ENCODE peak calls at places on chromosome 2, in four cellular contexts. I, K, Z and A are unnamed samples. For H3K9me3, the result is how much of the 10 kb centered on the place peaks cover.

GRCh38 chr2:163664610-163665009 is 71.2 kb downstream of the FIGN start:
- DNase-seq in I (peak), K (no peak), Z (no peak), A (no peak)

GRCh38 chr2:200962821-200963128 is 685 bp downstream of the ORC2 start:
- DNase-seq in K (no peak), I (no peak), Z (no peak), A (no peak)

GRCh38 chr2:192151848-192152247 is 42.9 kb downstream of the TMEFF2 start:
- DNase-seq in Z (no peak), K (no peak), I (no peak), A (no peak)

GRCh38 chr2:210620456-210620855 is 64.1 kb downstream of the CPS1 start:
- DNase-seq in K (no peak), Z (no peak), I (no peak), A (no peak)

GRCh38 chr2:151999058-151999457 is 99.8 kb downstream of the CACNB4 start:
- DNase-seq in Z (no peak), I (peak), K (peak), A (no peak)

GRCh38 chr2:222572264-222572721 is 83.6 kb downstream of the FARSB start:
- DNase-seq in K (no peak), Z (no peak), I (no peak), A (no peak)

GRCh38 chr2:11067221-11068078 is 87.8 kb upstream of the SLC66A3 start:
- DNase-seq in K (peak), Z (no peak), I (no peak), A (no peak)

GRCh38 chr2:23924589-23925359 is 2.1 kb downstream of the ATAD2B start:
- DNase-seq in Z (no peak), K (no peak), I (no peak), A (no peak)

GRCh38 chr2:228613133-228613532 is 431.6 kb upstream of the SPHKAP start:
- DNase-seq in K (no peak), I (peak), Z (no peak), A (no peak)

GRCh38 chr2:70552501-70553333 is 909 bp downstream of the TGFA start:
- DNase-seq in K (peak), I (no peak), Z (no peak), A (no peak)

GRCh38 chr2:54457326-54458023 is 1.3 kb downstream of the SPTBN1 start:
- DNase-seq in K (peak), I (peak), Z (peak), A (no peak)

GRCh38 chr2:238448031-238448955 is 21.6 kb downstream of the ASB1 start:
- DNase-seq in Z (no peak), I (no peak), K (no peak), A (no peak)

GRCh38 chr2:48162742-48163141 is 256.4 kb upstream of the FBXO11 start:
- DNase-seq in Z (no peak), I (no peak), K (no peak), A (no peak)

GRCh38 chr2:97713296-97714083 is at the start of gene ZAP70:
- DNase-seq in K (no peak), I (no peak), Z (no peak), A (no peak)

GRCh38 chr2:25098056-25098455 is 56.2 kb downstream of the EFR3B start:
- DNase-seq in K (no peak), Z (no peak), I (no peak), A (no peak)

GRCh38 chr2:128608911-128609880 is 290.5 kb upstream of the HS6ST1 start:
- DNase-seq in Z (peak), I (no peak), K (no peak), A (no peak)

DNA sequence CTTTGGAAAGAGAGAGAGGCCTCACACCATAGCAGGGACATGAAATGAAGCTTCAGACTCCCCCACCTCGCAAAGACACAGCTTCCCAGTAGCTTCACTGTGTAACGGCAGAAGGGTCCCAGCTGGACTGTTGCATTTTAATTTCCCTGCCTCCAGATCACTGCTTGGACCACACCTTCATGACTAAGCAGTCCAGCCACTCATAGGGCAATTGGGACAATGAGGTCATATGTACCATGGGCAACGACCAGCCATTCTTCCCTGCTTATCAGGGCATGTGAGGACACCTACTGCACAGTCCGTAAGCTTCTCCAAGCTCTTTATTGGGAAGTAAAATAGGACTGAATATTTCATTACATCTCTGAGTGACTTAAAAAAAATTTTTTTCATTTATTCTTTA is 183.0 kb downstream of the MREG start:
- DNase-seq in K (no peak), Z (peak), I (peak), A (peak)
- TF ChIP-seq EP300 in K (no peak), Z (no peak), I (no peak), A (peak)

GRCh38 chr2:3848776-3849175 is 145.4 kb downstream of the DCDC2C start:
- DNase-seq in Z (no peak), K (no peak), I (no peak), A (no peak)

GRCh38 chr2:3847397-3848052 is 144.2 kb downstream of the DCDC2C start:
- DNase-seq in Z (no peak), K (no peak), I (no peak), A (no peak)

GRCh38 chr2:3849213-3849612 is 145.8 kb downstream of the DCDC2C start:
- DNase-seq in Z (no peak), I (no peak), K (no peak), A (no peak)
- H3K9me3 ChIP-seq in Z (under half), I (under half), K (under half), A (under half)

DNA sequence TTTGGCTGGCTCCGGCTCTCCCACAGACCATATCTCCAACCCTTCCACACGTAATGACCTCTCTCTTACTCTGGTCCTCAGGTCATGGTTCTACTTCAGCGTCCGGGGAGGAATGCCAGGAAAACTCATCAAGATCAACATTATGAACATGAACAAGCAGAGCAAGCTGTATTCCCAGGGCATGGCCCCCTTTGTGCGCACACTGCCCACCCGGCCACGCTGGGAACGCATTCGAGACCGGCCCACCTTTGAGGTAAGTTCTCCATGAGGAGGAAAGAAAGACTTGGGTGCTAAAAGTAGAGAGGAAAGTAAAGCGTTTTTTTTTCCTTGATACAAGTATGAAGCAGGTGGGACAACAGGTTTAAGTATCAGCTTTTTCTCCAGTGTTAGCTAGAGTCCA is 1.9 kb downstream of the AGBL5 start:
- DNase-seq in I (no peak), K (no peak), Z (no peak), A (no peak)
- TF ChIP-seq POLR2A in I (no peak), K (no peak), Z (no peak), A (no peak)

DNA sequence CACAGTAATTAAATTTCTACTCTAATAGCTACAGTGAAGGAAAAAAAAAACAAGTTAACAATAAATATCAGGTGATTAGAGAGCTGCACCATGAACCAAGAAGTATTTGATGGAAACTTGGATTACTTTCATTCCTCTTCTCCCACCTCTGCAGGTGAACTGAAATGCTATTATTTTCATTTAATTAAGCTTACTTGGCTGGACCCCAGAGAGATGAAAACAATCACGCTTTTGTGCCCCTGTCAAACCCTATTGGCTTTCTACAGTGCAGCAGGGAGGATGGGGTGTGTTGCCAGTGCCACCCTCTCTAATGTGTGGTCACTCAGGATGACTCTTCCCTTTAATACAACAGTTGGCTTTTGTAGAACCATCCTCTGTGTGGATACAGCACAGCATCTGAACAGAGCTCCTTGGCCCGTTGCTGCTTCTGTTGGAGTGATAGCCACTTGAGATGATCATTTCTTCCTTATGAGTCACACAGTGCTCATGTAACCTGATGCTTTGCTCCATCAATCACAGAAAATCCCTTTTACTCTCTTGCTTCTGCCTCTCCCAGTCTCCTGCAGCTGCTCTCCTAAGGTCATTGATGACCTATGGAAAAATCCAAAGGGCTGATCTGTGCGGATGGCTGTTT is 5.5 kb upstream of the ARL4C start:
- DNase-seq in K (no peak), Z (no peak), I (peak), A (no peak)
- TF ChIP-seq EP300 in K (no peak), Z (no peak), I (no peak), A (no peak)

DNA sequence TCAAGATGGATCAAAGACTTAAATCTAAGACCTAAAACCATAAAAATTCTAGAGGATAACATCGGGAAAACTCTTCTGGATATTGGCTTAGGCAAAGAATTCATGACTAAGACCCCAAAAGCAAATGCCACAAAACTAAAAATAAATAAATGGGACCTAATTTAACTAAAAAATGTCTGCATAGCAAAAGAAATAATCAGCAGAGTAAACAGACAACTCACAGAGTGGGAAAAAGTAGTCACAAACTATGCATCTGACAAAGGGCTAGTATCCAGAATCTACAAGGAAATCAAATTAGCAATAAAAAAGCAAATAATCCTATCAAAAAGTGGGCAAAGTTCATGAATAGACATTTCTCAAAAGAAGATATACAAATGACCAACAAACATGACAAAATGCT is 18.2 kb upstream of the ASB18 start:
- DNase-seq in Z (no peak), I (no peak), K (no peak), A (no peak)
- H3K9me3 ChIP-seq in Z (under half), I (under half), K (under half), A (under half)

GRCh38 chr2:96533292-96534073 is 3.1 kb upstream of the ARID5A start:
- DNase-seq in K (no peak), Z (peak), I (no peak), A (peak)

GRCh38 chr2:96532641-96533291 is 3.8 kb upstream of the ARID5A start:
- DNase-seq in I (no peak), K (no peak), Z (no peak), A (no peak)

GRCh38 chr2:96530474-96531357 is 5.8 kb upstream of the ARID5A start:
- DNase-seq in K (no peak), I (no peak), Z (no peak), A (no peak)

GRCh38 chr2:96531366-96531765 is 5.2 kb upstream of the ARID5A start:
- DNase-seq in I (no peak), K (no peak), Z (peak), A (no peak)

DNA sequence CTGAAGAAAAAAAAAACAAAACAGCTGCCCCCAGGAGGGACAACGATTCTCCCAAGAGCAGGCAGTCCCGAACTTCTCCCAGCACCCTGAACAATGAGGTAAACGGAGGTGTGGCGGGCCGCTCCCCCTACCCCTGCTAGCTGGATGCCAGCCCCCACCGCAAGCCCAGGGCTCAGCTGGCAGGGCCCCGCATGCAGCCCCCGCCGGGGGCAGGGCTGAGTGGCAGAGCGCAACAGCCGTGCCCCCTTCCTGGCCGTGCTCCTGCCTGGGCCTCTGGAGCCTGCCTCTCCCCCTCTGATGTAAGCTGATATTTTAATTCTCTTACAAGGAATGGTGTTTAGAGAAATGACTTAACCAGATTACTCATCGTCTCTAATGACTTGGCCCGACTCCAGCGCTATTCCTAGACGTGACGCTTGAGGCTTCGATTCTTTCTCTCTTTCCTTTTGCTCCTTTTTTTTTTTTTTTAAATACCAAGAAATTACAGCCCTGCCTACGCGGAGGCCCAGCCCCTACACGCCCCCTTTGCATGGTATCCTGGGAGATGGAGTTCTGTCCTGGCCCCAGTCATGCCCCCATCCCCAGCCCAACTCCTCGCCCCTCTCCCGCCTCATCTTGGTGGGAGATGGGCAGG is 4.6 kb upstream of the ARID5A start:
- DNase-seq in Z (peak), I (peak), K (no peak), A (peak)
- TF ChIP-seq POLR2A in Z (peak), I (no peak), K (no peak), A (peak)

DNA sequence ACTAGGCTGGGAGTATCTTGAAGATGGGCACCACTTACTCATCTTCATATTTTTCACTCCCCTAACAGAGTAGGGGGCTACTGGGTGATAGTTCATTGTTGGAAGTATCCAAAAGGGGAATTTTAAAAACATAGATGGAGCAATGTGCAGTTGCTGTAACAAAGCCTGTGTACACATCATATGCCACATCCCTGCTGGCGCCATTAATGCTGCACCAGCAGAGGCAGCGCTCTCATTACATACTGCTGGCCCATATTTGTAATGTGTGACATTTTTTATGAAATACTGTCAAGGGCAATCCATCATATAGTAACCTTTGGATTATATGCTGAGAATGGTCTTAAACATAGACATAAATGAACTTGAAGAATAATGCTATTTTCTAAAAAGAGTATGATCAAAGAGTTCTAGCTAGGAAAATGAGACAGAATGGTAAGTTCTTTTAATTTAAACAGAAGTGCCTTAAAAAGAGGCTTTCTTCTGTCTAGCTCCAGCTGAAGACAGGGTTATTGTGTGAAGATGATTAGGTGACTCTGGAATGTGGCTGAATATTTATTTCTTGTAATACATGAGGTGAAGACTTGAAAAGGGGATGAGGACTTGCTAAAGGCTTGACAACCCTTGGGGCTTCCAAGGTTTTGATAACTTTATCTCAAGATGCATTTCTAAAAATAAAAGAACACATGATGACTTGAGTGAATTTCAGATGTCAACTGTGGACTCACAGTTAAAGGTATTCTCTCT is 2.4 kb upstream of the TMEM178A start:
- DNase-seq in Z (no peak), I (no peak), K (no peak), A (no peak)
- TF ChIP-seq EP300 in Z (no peak), I (no peak), K (no peak), A (no peak)

DNA sequence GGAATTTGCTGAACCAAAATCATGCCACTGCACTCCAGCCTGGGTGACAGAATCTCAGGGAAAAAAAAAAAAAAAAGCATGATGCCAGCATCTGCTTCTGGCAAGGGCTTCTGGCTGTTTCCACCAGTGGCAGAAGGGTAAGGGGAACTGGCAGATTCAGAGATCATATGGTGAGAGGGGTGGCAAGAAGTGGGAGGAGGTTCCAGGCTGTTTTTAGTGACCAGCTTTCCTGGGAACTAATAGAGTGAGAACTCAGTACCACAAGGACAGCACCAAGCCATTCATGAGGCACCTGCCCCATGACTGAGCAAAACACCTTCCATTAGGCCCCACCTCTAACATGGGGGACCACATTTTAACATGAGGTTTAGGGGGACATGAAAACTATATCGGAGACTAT is 18.4 kb upstream of the CLASP1 start:
- DNase-seq in Z (no peak), I (no peak), K (no peak), A (no peak)
- H3K9me3 ChIP-seq in Z (under half), I (under half), K (under half), A (under half)